ENCODE peak calls at places on chromosome 3, in four cellular contexts. A, J, N and C are unnamed samples. For H3K4me1, the result is how much of the 10 kb centered on the place peaks cover.

GRCh38 chr3:112126501-112126900 is 6.5 kb downstream of the GCSAM start:
- DNase-seq in A (peak), J (no peak), N (no peak), C (no peak)

GRCh38 chr3:112672716-112673506 is 32.0 kb upstream of the CCDC80 start:
- DNase-seq in A (no peak), J (no peak), N (no peak), C (no peak)

GRCh38 chr3:39330824-39331223 is 1.3 kb downstream of the CCR8 start:
- DNase-seq in A (no peak), J (no peak), N (no peak), C (no peak)

GRCh38 chr3:10357592-10358308 is 36.8 kb upstream of the SEC13 start:
- DNase-seq in A (peak), J (peak), N (peak), C (no peak)

GRCh38 chr3:23999012-23999641 is 54.0 kb downstream of the NR1D2 start:
- DNase-seq in A (peak), J (peak), N (peak), C (peak)

GRCh38 chr3:59432676-59433075 is 382.9 kb upstream of the CFAP20DC start:
- DNase-seq in A (peak), J (no peak), N (no peak), C (no peak)

GRCh38 chr3:172595648-172596393 is 72.6 kb upstream of the TNFSF10 start:
- DNase-seq in A (peak), J (peak), N (no peak), C (no peak)

GRCh38 chr3:36678216-36679013 is 85.9 kb downstream of the DCLK3 start:
- DNase-seq in A (no peak), J (no peak), N (no peak), C (no peak)

GRCh38 chr3:41419809-41420208 is 220.5 kb downstream of the CTNNB1 start:
- DNase-seq in A (no peak), J (no peak), N (no peak), C (no peak)

GRCh38 chr3:184466413-184466960 is 86.6 kb downstream of the CHRD start:
- DNase-seq in A (peak), J (peak), N (no peak), C (peak)

GRCh38 chr3:42839616-42840015 is 30.4 kb downstream of the ACKR2 start:
- DNase-seq in A (peak), J (peak), N (no peak), C (no peak)

GRCh38 chr3:138941259-138941885 is 5.6 kb downstream of the FOXL2 start:
- DNase-seq in A (peak), J (peak), N (no peak), C (no peak)

GRCh38 chr3:105868450-105868744 is 415 bp downstream of the CBLB start:
- DNase-seq in A (peak), J (peak), N (peak), C (peak)

GRCh38 chr3:189773056-189773455 is 141.9 kb downstream of the TP63 start:
- DNase-seq in A (no peak), J (peak), N (no peak), C (no peak)

GRCh38 chr3:134084230-134084950 is 54.7 kb upstream of the SLCO2A1 start:
- DNase-seq in A (no peak), J (no peak), N (no peak), C (no peak)

GRCh38 chr3:141816958-141817357 is 53.8 kb downstream of the GRK7 start:
- DNase-seq in A (no peak), J (no peak), N (no peak), C (no peak)

GRCh38 chr3:150054635-150055034 is 83.9 kb upstream of the PFN2 start:
- DNase-seq in A (no peak), J (no peak), N (no peak), C (no peak)

GRCh38 chr3:69890094-69890493 is 109.4 kb upstream of the SAMMSON start:
- DNase-seq in A (no peak), J (no peak), N (no peak), C (no peak)

GRCh38 chr3:64094713-64095079 is 71.4 kb upstream of the PSMD6 start:
- DNase-seq in A (peak), J (no peak), N (no peak), C (no peak)

GRCh38 chr3:55721716-55722484 is 234.8 kb upstream of the WNT5A start:
- DNase-seq in A (peak), J (peak), N (no peak), C (no peak)

GRCh38 chr3:42535981-42536784 is 33.7 kb downstream of the VIPR1 start:
- DNase-seq in A (peak), J (peak), N (no peak), C (no peak)

GRCh38 chr3:110623571-110623970 is 448.0 kb upstream of the NECTIN3 start:
- DNase-seq in A (no peak), J (no peak), N (no peak), C (no peak)

GRCh38 chr3:182769673-182770072 is 23.6 kb upstream of the ATP11B start:
- DNase-seq in A (no peak), J (no peak), N (no peak), C (no peak)

GRCh38 chr3:120435621-120436020 is 15.2 kb downstream of the FSTL1 start:
- DNase-seq in A (peak), J (peak), N (no peak), C (no peak)

GRCh38 chr3:11499144-11499543 is 144.6 kb downstream of the VGLL4 start:
- DNase-seq in A (no peak), J (no peak), N (no peak), C (no peak)

GRCh38 chr3:123027292-123028232 is at the start of gene SEMA5B:
- DNase-seq in A (peak), J (peak), N (peak), C (peak)

GRCh38 chr3:185760091-185760490 is 64.8 kb downstream of the IGF2BP2 start:
- DNase-seq in A (no peak), J (no peak), N (no peak), C (no peak)

GRCh38 chr3:185763347-185764010 is 61.4 kb downstream of the IGF2BP2 start:
- DNase-seq in A (no peak), J (no peak), N (no peak), C (no peak)

GRCh38 chr3:185758912-185759311 is 65.9 kb downstream of the IGF2BP2 start:
- DNase-seq in A (no peak), J (no peak), N (no peak), C (no peak)

GRCh38 chr3:185759523-185759922 is 65.3 kb downstream of the IGF2BP2 start:
- DNase-seq in A (no peak), J (no peak), N (no peak), C (no peak)

GRCh38 chr3:185760550-185760949 is 64.3 kb downstream of the IGF2BP2 start:
- DNase-seq in A (no peak), J (no peak), N (no peak), C (no peak)
- H3K4me1 ChIP-seq in A (under half), J (half or more), N (under half), C (half or more)

GRCh38 chr3:171430530-171430929 is 29.7 kb downstream of the TNIK start:
- DNase-seq in A (no peak), J (no peak), N (no peak), C (no peak)
- H3K4me1 ChIP-seq in A (under half), J (under half), N (under half), C (under half)

GRCh38 chr3:151316267-151316991 is at the start of gene GPR87:
- DNase-seq in A (peak), J (peak), N (no peak), C (no peak)
- H3K4me1 ChIP-seq in A (under half), J (under half), N (under half), C (under half)

DNA sequence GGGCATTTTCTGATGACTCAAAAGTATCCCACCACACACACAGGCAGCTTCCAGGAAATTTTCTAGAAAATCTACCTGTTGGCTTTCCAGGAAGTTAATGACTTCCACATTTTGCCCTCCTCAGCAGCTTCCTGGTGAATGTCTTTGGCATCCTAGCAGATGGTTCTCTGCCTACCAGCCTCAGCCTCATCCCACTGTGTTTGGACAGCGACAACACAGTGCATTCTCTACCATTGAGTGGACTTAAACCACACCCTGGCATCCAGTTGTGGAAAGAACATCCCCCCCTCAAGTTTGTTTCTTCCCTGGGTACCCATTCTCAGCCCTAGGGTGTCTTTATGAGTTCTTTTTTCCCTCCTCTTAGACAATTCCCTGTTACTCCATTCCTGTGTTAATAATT is 50.8 kb upstream of the GADL1 start:
- DNase-seq in A (no peak), J (no peak), N (no peak), C (no peak)
- H3K4me1 ChIP-seq in A (under half), J (under half), N (under half), C (under half)

DNA sequence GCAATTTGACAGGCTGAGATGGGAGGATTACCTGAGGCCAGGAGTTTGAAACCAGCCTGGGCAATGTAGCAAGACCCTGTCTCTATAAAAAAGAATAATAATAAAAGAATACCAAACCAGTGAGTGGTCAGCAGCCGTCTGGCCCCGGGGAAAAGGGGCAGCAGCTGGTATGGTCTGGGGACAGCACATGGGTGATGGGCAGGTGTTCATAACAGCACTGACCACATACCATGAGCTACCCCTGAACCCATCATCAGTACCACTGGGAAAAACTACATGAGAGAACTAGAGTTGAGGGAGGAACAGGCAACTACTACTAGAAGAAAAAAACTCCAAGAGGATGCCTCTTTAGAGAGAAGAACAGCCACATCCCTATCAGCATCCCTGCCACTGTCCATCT is 40.7 kb downstream of the ARHGEF3 start:
- DNase-seq in A (no peak), J (no peak), N (no peak), C (no peak)
- H3K4me1 ChIP-seq in A (under half), J (under half), N (half or more), C (half or more)

DNA sequence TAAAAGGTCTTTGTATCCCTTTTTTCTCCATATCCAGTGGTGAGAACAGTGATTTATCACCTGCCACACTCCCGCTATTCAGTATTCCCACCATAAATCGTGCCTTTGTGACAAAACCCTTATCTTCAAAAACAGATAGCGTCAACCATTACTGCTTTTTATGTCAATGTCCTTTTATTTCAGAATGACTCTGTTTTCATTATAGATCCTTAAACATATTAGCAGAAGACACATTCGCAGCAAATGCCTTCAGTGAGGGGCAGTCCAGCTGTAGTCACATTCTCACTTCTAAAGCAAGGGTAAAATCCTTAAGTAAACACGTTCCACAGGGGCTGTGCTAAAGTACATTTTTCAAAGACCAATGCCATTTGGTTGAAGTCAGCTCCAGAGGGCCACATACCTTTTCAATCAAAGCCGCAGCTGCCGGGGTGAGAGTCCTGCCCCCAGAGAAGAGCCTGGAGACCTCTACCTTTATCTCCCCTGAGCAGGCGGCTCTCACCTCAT is 53.5 kb downstream of the PDZRN3 start:
- DNase-seq in A (peak), J (no peak), N (no peak), C (no peak)
- H3K4me1 ChIP-seq in A (under half), J (under half), N (under half), C (half or more)

DNA sequence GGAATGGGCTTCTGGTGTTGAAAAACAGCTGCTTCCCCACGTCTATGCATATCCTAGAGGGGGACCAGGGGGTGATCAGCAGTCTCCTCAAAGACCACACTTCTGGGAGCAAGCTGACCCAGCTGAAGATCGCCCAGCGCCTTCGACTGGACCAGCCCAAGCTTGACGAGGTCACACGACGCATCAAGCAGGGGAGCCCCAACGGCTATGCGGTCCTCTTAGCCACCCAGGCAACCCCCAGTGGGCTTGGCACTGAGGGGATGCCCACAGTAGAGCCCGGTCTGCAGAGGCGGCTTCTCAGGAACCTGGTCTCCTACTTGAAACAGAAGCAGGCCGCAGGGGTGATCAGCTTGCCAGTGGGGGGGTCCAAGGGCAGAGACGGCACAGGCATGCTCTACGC is 2.5 kb downstream of the RBM15B start:
- DNase-seq in A (no peak), J (no peak), N (no peak), C (no peak)
- H3K4me1 ChIP-seq in A (under half), J (under half), N (half or more), C (half or more)

GRCh38 chr3:127733781-127734180 is 61.0 kb downstream of the ABTB1 start:
- DNase-seq in A (no peak), J (no peak), N (no peak), C (no peak)
- H3K4me1 ChIP-seq in A (under half), J (under half), N (half or more), C (half or more)

GRCh38 chr3:177676947-177677587 is 479.8 kb upstream of the TBL1XR1 start:
- DNase-seq in A (peak), J (peak), N (no peak), C (no peak)

GRCh38 chr3:177674186-177674585 is 476.9 kb upstream of the TBL1XR1 start:
- DNase-seq in A (no peak), J (no peak), N (no peak), C (no peak)

GRCh38 chr3:177672252-177672911 is 475.1 kb upstream of the TBL1XR1 start:
- DNase-seq in A (no peak), J (no peak), N (no peak), C (no peak)

GRCh38 chr3:177676148-177676547 is 478.9 kb upstream of the TBL1XR1 start:
- DNase-seq in A (no peak), J (no peak), N (no peak), C (no peak)

DNA sequence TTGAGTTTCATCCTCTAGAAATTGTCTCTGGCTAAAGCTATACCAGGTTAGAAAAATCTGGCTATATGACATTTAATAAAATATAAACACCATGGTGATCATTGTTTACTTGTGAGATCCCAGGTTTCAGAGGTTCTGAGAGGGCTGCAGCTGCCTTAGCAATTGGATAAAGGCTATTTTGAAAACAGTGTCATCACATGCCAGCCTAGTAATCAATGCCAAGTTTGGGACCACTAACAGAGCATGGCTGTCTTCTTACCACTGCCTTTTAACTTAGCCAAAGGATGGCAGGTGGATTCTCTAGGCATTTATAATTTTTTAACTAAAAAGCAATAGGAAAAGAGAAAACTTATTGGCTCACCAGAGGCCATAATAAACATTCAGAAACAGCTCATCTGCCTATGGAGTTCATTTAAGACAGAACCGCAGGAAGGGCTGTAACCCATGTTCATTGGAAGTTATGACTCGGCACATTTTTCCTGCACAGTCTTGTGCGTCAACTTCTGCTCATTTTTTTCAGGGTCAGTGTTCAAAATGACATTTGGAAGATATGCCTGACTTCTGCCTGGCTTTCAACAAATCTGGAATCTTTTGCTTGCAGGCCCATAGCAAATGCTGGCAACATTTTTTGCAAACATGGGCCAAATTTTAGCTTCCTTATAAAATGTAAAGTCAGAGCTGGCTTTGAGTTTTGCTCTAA is 476.0 kb upstream of the TBL1XR1 start:
- DNase-seq in A (no peak), J (peak), N (no peak), C (no peak)
- H3K4me1 ChIP-seq in A (under half), J (under half), N (under half), C (under half)